ENCODE peak calls at places on chromosomes 5 and 9, in four cellular contexts. Q, B, K and G are unnamed samples.

GRCh38 chr9:123087359-123087888 is 54.0 kb downstream of the GPR21 start:
- DNase-seq in Q (no peak), B (no peak), K (no peak), G (no peak)

GRCh38 chr5:97044057-97044456 is 98.4 kb downstream of the LIX1 start:
- DNase-seq in Q (peak), B (peak), K (peak), G (no peak)

GRCh38 chr9:97809666-97810344 is 43.2 kb upstream of the FOXE1 start:
- DNase-seq in Q (no peak), B (no peak), K (no peak), G (no peak)

GRCh38 chr9:111187376-111187775 is 142.6 kb downstream of the OR2K2 start:
- DNase-seq in Q (no peak), B (no peak), K (peak), G (no peak)

GRCh38 chr9:114007991-114008666 is 70.0 kb downstream of the AMBP start:
- DNase-seq in Q (no peak), B (peak), K (no peak), G (no peak)

GRCh38 chr9:4762889-4763521 is 22.0 kb upstream of the AK3 start:
- DNase-seq in Q (peak), B (peak), K (peak), G (no peak)

GRCh38 chr5:157478726-157479125 is 18.7 kb downstream of the NIPAL4 start:
- DNase-seq in Q (no peak), B (no peak), K (no peak), G (no peak)

GRCh38 chr9:65458465-65458864 is 173.5 kb upstream of the FOXD4L5 start:
- DNase-seq in Q (no peak), B (peak), K (no peak), G (no peak)

GRCh38 chr5:14040542-14040941 is 96.1 kb upstream of the DNAH5 start:
- DNase-seq in Q (no peak), B (no peak), K (peak), G (no peak)

GRCh38 chr5:20615888-20616563 is 628.0 kb upstream of the CDH18 start:
- DNase-seq in Q (no peak), B (no peak), K (no peak), G (no peak)

GRCh38 chr5:52861368-52861767 is 73.7 kb downstream of the ITGA1 start:
- DNase-seq in Q (no peak), B (no peak), K (no peak), G (no peak)

GRCh38 chr9:110578896-110579752 is at the start of gene SVEP1:
- DNase-seq in Q (peak), B (peak), K (peak), G (no peak)

GRCh38 chr9:35367451-35367850 is 122.5 kb upstream of the RUSC2 start:
- DNase-seq in Q (peak), B (no peak), K (peak), G (no peak)

GRCh38 chr9:19405771-19406170 is 3.0 kb upstream of the ACER2 start:
- DNase-seq in Q (no peak), B (no peak), K (no peak), G (no peak)

GRCh38 chr9:96171749-96172148 is 130.2 kb downstream of the HSD17B3 start:
- DNase-seq in Q (no peak), B (no peak), K (peak), G (no peak)

GRCh38 chr9:72937545-72937944 is 15.3 kb downstream of the ALDH1A1 start:
- DNase-seq in Q (no peak), B (no peak), K (no peak), G (no peak)

GRCh38 chr9:471320-471719 is 256.7 kb downstream of the DOCK8 start:
- DNase-seq in Q (no peak), B (no peak), K (no peak), G (no peak)

GRCh38 chr5:65721775-65722574 is at the start of the genes NLN and SGTB:
- DNase-seq in Q (peak), B (peak), K (peak), G (no peak)

GRCh38 chr9:8766096-8766495 is 966.5 kb upstream of the DMAC1 start:
- DNase-seq in Q (no peak), B (no peak), K (no peak), G (no peak)

GRCh38 chr5:149453618-149454415 is 74.7 kb upstream of the IL17B start:
- DNase-seq in Q (no peak), B (peak), K (no peak), G (no peak)

GRCh38 chr9:88810826-88811225 is 180.4 kb upstream of the S1PR3 start:
- DNase-seq in Q (no peak), B (no peak), K (no peak), G (no peak)

GRCh38 chr9:113462781-113463286 is 693 bp upstream of the RGS3 start:
- DNase-seq in Q (no peak), B (no peak), K (no peak), G (no peak)

GRCh38 chr5:138874771-138875628 is at the start of gene LRRTM2:
- DNase-seq in Q (peak), B (no peak), K (peak), G (no peak)

GRCh38 chr5:125717209-125717608 is 706.0 kb upstream of the GRAMD2B start:
- DNase-seq in Q (peak), B (no peak), K (peak), G (no peak)

GRCh38 chr9:130996205-130996604 is 12.8 kb upstream of the LAMC3 start:
- DNase-seq in Q (no peak), B (no peak), K (no peak), G (no peak)

GRCh38 chr9:105828596-105829213 is 134.4 kb downstream of the TMEM38B start:
- DNase-seq in Q (no peak), B (no peak), K (no peak), G (no peak)

GRCh38 chr5:110177729-110178128 is 488.0 kb downstream of the MAN2A1 start:
- DNase-seq in Q (no peak), B (no peak), K (no peak), G (no peak)

GRCh38 chr9:122347348-122348287 is 23.2 kb upstream of the PTGS1 start:
- DNase-seq in Q (peak), B (no peak), K (peak), G (no peak)

GRCh38 chr9:99319048-99319447 is 97.0 kb downstream of the SEC61B start:
- DNase-seq in Q (no peak), B (no peak), K (no peak), G (no peak)

GRCh38 chr9:30198463-30199309 is 2185.8 kb upstream of the ACO1 start:
- DNase-seq in Q (no peak), B (no peak), K (no peak), G (no peak)

GRCh38 chr5:159874308-159874707 is 42.0 kb upstream of the ADRA1B start:
- DNase-seq in Q (peak), B (no peak), K (peak), G (no peak)

GRCh38 chr5:174945853-174946252 is 221.5 kb downstream of the MSX2 start:
- DNase-seq in Q (no peak), B (no peak), K (no peak), G (no peak)

GRCh38 chr5:177132504-177133118 is 962 bp upstream of the NSD1 start:
- DNase-seq in Q (peak), B (peak), K (peak), G (no peak)

GRCh38 chr5:177131352-177131710 is 2.2 kb upstream of the NSD1 start:
- DNase-seq in Q (no peak), B (peak), K (no peak), G (no peak)

GRCh38 chr5:177133119-177133844 is at the start of gene NSD1:
- DNase-seq in Q (peak), B (peak), K (peak), G (no peak)

GRCh38 chr5:177131019-177131320 is 2.6 kb upstream of the NSD1 start:
- DNase-seq in Q (no peak), B (no peak), K (no peak), G (no peak)

GRCh38 chr5:177131711-177132503 is 1.7 kb upstream of the NSD1 start:
- DNase-seq in Q (no peak), B (peak), K (no peak), G (no peak)
- H3K9ac ChIP-seq in Q (no peak), B (no peak), K (no peak), G (no peak)

GRCh38 chr9:133114451-133114885 is 6.6 kb downstream of the RALGDS start:
- DNase-seq in Q (peak), B (peak), K (peak), G (no peak)

GRCh38 chr9:133112361-133113026 is 8.5 kb downstream of the RALGDS start:
- DNase-seq in Q (no peak), B (peak), K (no peak), G (no peak)

GRCh38 chr9:133114886-133115603 is 6.0 kb downstream of the RALGDS start:
- DNase-seq in Q (no peak), B (peak), K (no peak), G (no peak)

GRCh38 chr9:133113163-133113927 is 7.7 kb downstream of the RALGDS start:
- DNase-seq in Q (peak), B (peak), K (peak), G (no peak)

DNA sequence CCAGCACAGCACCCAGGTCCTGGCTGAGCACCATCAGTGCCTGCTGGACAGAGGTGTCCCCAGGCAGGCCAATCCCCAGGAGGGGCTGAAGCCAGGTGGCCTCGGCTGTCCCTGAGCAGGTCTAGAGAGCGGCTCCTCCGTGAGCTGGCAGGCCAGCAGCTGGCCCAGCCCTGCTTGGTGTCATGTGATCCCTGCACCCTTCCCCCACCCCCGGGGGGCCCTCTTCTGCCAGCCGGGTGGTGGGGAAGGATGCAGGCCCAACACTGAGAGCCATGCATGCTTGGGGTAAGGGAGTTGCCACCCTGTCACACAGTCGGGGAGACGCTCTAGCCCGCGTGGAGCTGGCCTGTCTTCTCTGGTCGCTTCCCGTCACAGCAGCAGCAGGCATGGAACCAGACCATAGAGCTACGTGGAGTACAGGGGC is 7.1 kb downstream of the RALGDS start:
- DNase-seq in Q (no peak), B (peak), K (no peak), G (no peak)
- H3K9ac ChIP-seq in Q (peak), B (peak), K (peak), G (peak)

GRCh38 chr5:72507360-72508238 is at the start of gene ZNF366:
- DNase-seq in Q (peak), B (no peak), K (no peak), G (no peak)

GRCh38 chr5:72508241-72509170 is 1.3 kb upstream of the ZNF366 start:
- DNase-seq in Q (no peak), B (no peak), K (no peak), G (no peak)

GRCh38 chr5:72510610-72511121 is 3.5 kb upstream of the ZNF366 start:
- DNase-seq in Q (peak), B (no peak), K (peak), G (no peak)

GRCh38 chr5:72511371-72512178 is 4.4 kb upstream of the ZNF366 start:
- DNase-seq in Q (peak), B (no peak), K (peak), G (no peak)

GRCh38 chr5:72509401-72509800 is 2.2 kb upstream of the ZNF366 start:
- DNase-seq in Q (no peak), B (peak), K (peak), G (no peak)
- H3K9ac ChIP-seq in Q (peak), B (no peak), K (no peak), G (no peak)

DNA sequence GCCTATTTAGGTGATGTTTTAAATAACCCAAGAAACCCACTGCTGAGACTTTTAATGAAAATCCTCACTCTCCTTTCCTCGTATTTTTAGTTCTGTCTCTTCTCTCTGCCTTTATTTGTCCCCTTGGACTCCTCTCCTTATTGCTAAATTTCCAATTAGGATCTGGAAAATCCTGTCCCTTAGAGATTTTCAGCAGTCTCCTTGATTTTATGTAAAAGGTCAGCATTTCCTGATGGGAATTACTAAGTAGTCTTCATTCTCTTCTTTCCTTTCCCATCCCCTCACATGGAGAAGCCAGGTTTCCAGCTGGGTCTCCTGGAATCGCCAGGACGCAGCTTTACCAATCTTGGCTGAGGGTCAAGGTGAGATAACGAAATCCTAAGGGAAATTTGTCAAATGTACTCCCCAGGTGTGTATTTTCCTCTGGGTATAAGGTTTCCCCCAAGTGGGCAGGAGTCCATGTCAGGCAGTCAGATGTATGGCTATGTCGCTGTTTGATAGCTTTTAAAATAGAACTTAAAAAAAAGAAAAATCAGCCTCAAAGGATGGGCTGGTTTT is 11.7 kb downstream of the STC2 start:
- DNase-seq in Q (no peak), B (no peak), K (no peak), G (no peak)
- H3K9ac ChIP-seq in Q (peak), B (no peak), K (peak), G (peak)

GRCh38 chr5:179795863-179796833 is 2.4 kb downstream of the LTC4S start:
- DNase-seq in Q (peak), B (peak), K (peak), G (no peak)
- H3K9ac ChIP-seq in Q (peak), B (peak), K (peak), G (peak)

GRCh38 chr5:59766394-59766793 is 127.1 kb downstream of the PDE4D start:
- DNase-seq in Q (peak), B (peak), K (no peak), G (no peak)

GRCh38 chr5:59769832-59770231 is 123.7 kb downstream of the PDE4D start:
- DNase-seq in Q (peak), B (no peak), K (peak), G (no peak)

GRCh38 chr5:59767753-59768159 is 125.8 kb downstream of the PDE4D start:
- DNase-seq in Q (peak), B (no peak), K (no peak), G (no peak)

GRCh38 chr5:59769041-59769360 is 124.5 kb downstream of the PDE4D start:
- DNase-seq in Q (no peak), B (no peak), K (peak), G (no peak)

GRCh38 chr5:59768204-59769040 is 125.1 kb downstream of the PDE4D start:
- DNase-seq in Q (peak), B (peak), K (peak), G (peak)
- H3K9ac ChIP-seq in Q (peak), B (peak), K (peak), G (peak)

GRCh38 chr9:133188006-133188842 is 20.8 kb downstream of the OBP2B start:
- DNase-seq in Q (no peak), B (peak), K (no peak), G (no peak)
- H3K9ac ChIP-seq in Q (no peak), B (no peak), K (no peak), G (no peak)

GRCh38 chr5:115169392-115170127 is at the start of gene TRIM36:
- DNase-seq in Q (peak), B (peak), K (peak), G (peak)

GRCh38 chr5:115166744-115167393 is 2.8 kb downstream of the TRIM36 start:
- DNase-seq in Q (no peak), B (no peak), K (no peak), G (no peak)

GRCh38 chr5:115168829-115169391 is 798 bp downstream of the TRIM36 start:
- DNase-seq in Q (no peak), B (no peak), K (peak), G (no peak)

GRCh38 chr5:115170924-115171510 is 1.3 kb upstream of the TRIM36 start:
- DNase-seq in Q (peak), B (no peak), K (peak), G (peak)

GRCh38 chr5:115170128-115170923 is 618 bp upstream of the TRIM36 start:
- DNase-seq in Q (peak), B (peak), K (peak), G (no peak)
- H3K9ac ChIP-seq in Q (no peak), B (peak), K (no peak), G (peak)

DNA sequence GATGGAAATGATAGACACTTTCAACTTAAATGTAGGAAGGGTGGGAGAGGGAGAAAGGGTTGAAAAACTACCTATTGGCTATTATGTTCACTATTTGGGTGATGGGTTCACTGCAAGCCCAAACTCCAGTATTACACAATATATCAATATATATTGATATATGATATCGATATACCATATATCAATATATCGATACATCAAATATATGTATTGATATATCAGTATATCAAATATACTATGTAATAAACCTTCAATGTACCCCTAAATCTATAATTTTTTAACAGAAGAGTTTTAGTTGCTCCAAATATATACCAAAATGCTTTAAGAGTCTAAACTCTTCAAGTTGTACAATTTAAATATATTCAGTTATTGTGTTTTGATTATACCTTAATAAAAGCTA is 302.0 kb upstream of the RGMB start:
- DNase-seq in Q (no peak), B (no peak), K (no peak), G (no peak)
- H3K9ac ChIP-seq in Q (no peak), B (no peak), K (no peak), G (no peak)